ENCODE peak calls at places on chromosome 10, in eight cellular contexts. Z, O, B, K, R, I, P and U are unnamed samples.

GRCh38 chr10:129935102-129935860 is 28.8 kb downstream of the EBF3 start:
- DNase-seq in Z (no peak), O (no peak), B (no peak), K (no peak), R (no peak), I (no peak), P (no peak), U (no peak)

GRCh38 chr10:123136221-123136805 is 543 bp downstream of the HMX3 start:
- DNase-seq in Z (no peak), O (no peak), B (no peak), K (no peak), R (no peak), I (no peak), P (no peak), U (no peak)

GRCh38 chr10:102230861-102231356 is 4.8 kb downstream of the ELOVL3 start:
- DNase-seq in Z (peak), O (no peak), B (peak), K (peak), R (peak), I (peak), P (peak), U (no peak)

GRCh38 chr10:52965938-52966401 is 193.4 kb upstream of the MBL2 start:
- DNase-seq in Z (peak), O (no peak), B (no peak), K (no peak), R (peak), I (no peak), P (no peak), U (no peak)

GRCh38 chr10:31322647-31323046 is 3.6 kb downstream of the ZEB1 start:
- DNase-seq in Z (no peak), O (no peak), B (peak), K (no peak), R (peak), I (no peak), P (no peak), U (no peak)

GRCh38 chr10:114735946-114736345 is 77.9 kb upstream of the ABLIM1 start:
- DNase-seq in Z (no peak), O (no peak), B (no peak), K (no peak), R (no peak), I (no peak), P (no peak), U (no peak)

GRCh38 chr10:28587970-28588290 is 55.0 kb downstream of the WAC start:
- DNase-seq in Z (peak), O (no peak), B (peak), K (no peak), R (no peak), I (no peak), P (no peak), U (no peak)

GRCh38 chr10:133421336-133422222 is 2.8 kb downstream of the SPRN start:
- DNase-seq in Z (no peak), O (no peak), B (no peak), K (no peak), R (no peak), I (peak), P (peak), U (no peak)

GRCh38 chr10:101959349-101959916 is 96.5 kb downstream of the ARMH3 start:
- DNase-seq in Z (no peak), O (no peak), B (no peak), K (no peak), R (peak), I (no peak), P (no peak), U (no peak)

GRCh38 chr10:126243976-126244375 is 144.3 kb downstream of the ADAM12 start:
- DNase-seq in Z (no peak), O (no peak), B (peak), K (no peak), R (no peak), I (no peak), P (no peak), U (no peak)
- H3K9ac ChIP-seq in Z (no peak), O (no peak), B (peak), K (no peak), R (no peak), I (no peak), P (no peak), U (no peak)

DNA sequence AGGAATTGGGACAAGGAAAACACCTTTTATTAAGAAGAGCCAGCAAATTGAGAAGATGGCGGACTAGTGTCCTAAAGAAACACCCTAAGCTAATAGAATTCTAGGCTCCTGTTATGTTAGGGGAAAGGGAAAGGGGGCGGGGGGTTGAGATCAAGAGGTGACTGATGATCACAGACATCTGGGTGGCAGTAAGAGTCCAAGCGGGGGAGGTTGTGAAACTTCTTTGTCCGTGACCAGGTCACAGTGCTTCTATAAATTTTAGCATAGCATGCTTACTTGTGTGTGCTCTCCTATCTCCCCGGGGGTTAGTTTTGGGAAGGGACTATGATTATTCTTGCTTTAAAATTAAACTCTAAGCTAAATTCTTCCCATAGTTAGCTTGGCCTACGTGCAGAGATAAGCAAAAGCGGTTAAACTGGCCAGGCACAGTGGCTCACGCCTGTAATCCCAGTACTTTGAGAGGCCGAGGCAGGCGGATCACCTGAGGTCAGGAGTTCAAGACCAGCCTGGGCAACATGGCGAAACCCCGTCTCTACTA is 262.1 kb downstream of the SKIDA1 start:
- DNase-seq in Z (no peak), O (no peak), B (no peak), K (no peak), R (no peak), I (no peak), P (no peak), U (no peak)
- H3K9ac ChIP-seq in Z (no peak), O (no peak), B (no peak), K (no peak), R (no peak), I (no peak), P (no peak), U (no peak)

GRCh38 chr10:44864637-44865288 is 46.4 kb upstream of the TMEM72 start:
- DNase-seq in Z (peak), O (peak), B (peak), K (peak), R (peak), I (peak), P (peak), U (peak)
- H3K9ac ChIP-seq in Z (peak), O (no peak), B (peak), K (no peak), R (no peak), I (peak), P (peak), U (peak)

GRCh38 chr10:29751686-29752085 is 116.9 kb upstream of the SVIL start:
- DNase-seq in Z (no peak), O (no peak), B (no peak), K (no peak), R (no peak), I (no peak), P (no peak), U (no peak)
- H3K9ac ChIP-seq in Z (no peak), O (no peak), B (no peak), K (no peak), R (no peak), I (no peak), P (no peak), U (no peak)

GRCh38 chr10:99982728-99983127 is 27.0 kb downstream of the DNMBP start:
- DNase-seq in Z (no peak), O (no peak), B (no peak), K (no peak), R (no peak), I (no peak), P (no peak), U (no peak)
- H3K9ac ChIP-seq in Z (no peak), O (no peak), B (peak), K (peak), R (no peak), I (no peak), P (no peak), U (no peak)

GRCh38 chr10:72204724-72205123 is 11.1 kb upstream of the ANAPC16 start:
- DNase-seq in Z (no peak), O (no peak), B (no peak), K (no peak), R (no peak), I (no peak), P (no peak), U (no peak)
- H3K9ac ChIP-seq in Z (no peak), O (no peak), B (no peak), K (no peak), R (no peak), I (no peak), P (no peak), U (no peak)

GRCh38 chr10:6328708-6329423 is 126.1 kb downstream of the PFKFB3 start:
- DNase-seq in Z (no peak), O (no peak), B (no peak), K (no peak), R (no peak), I (no peak), P (no peak), U (no peak)
- H3K9ac ChIP-seq in Z (no peak), O (no peak), B (no peak), K (no peak), R (no peak), I (no peak), P (no peak), U (no peak)